ENCODE peak calls at places on chromosomes 3 and 15, in ten cellular contexts. One of them, this sample, is unnamed.

GRCh38 chr3:38283810-38284775 is 2.0 kb downstream of the SLC22A14 start:
- DNase-seq in NCI-H1105 treated with DMSO at 0.1 percent for 48 hours: no peak
- DNase-seq in WTC11: no peak
- DNase-seq in T-helper 17 cell: no peak
- DNase-seq in HEK293T: no peak
- DNase-seq in NCI-H1417 treated with DMSO at 0.1 percent for 48 hours: no peak
- DNase-seq in activated CD4-positive, alpha-beta T cell treated with anti-CD3 and anti-CD28 coated beads for 1 hour: no peak
- DNase-seq in HuH-7: no peak
- DNase-seq in GM12891: no peak
- DNase-seq in stimulated activated CD8-positive, alpha-beta memory T cell treated with anti-CD3 and anti-CD28 coated beads, Interleukin-2, amount 100 ng/mL, for 48 hours: no peak
- DNase-seq in this sample: no peak

GRCh38 chr3:13040381-13041074 is 32.7 kb downstream of the IQSEC1 start:
- DNase-seq in activated CD4-positive, alpha-beta T cell treated with anti-CD3 and anti-CD28 coated beads for 1 hour: no peak
- DNase-seq in GM12891: peak; percentile 82
- DNase-seq in WTC11: no peak
- DNase-seq in HuH-7: no peak
- DNase-seq in HEK293T: no peak
- DNase-seq in T-helper 17 cell: no peak
- DNase-seq in stimulated activated CD8-positive, alpha-beta memory T cell treated with anti-CD3 and anti-CD28 coated beads, Interleukin-2, amount 100 ng/mL, for 48 hours: peak; percentile 34
- DNase-seq in NCI-H1105 treated with DMSO at 0.1 percent for 48 hours: no peak
- DNase-seq in NCI-H1417 treated with DMSO at 0.1 percent for 48 hours: no peak
- DNase-seq in this sample: no peak

GRCh38 chr3:128481438-128481942 is 11.5 kb downstream of the GATA2 start:
- DNase-seq in stimulated activated CD8-positive, alpha-beta memory T cell treated with anti-CD3 and anti-CD28 coated beads, Interleukin-2, amount 100 ng/mL, for 48 hours: no peak
- DNase-seq in HuH-7: no peak
- DNase-seq in NCI-H1417 treated with DMSO at 0.1 percent for 48 hours: no peak
- DNase-seq in T-helper 17 cell: no peak
- DNase-seq in activated CD4-positive, alpha-beta T cell treated with anti-CD3 and anti-CD28 coated beads for 1 hour: no peak
- DNase-seq in WTC11: no peak
- DNase-seq in HEK293T: no peak
- DNase-seq in GM12891: no peak
- DNase-seq in NCI-H1105 treated with DMSO at 0.1 percent for 48 hours: no peak
- DNase-seq in this sample: no peak

GRCh38 chr3:73685061-73685460 is 60.3 kb upstream of the PDZRN3 start:
- DNase-seq in T-helper 17 cell: no peak
- DNase-seq in HEK293T: no peak
- DNase-seq in NCI-H1417 treated with DMSO at 0.1 percent for 48 hours: no peak
- DNase-seq in HuH-7: no peak
- DNase-seq in WTC11: no peak
- DNase-seq in NCI-H1105 treated with DMSO at 0.1 percent for 48 hours: peak; percentile 79
- DNase-seq in stimulated activated CD8-positive, alpha-beta memory T cell treated with anti-CD3 and anti-CD28 coated beads, Interleukin-2, amount 100 ng/mL, for 48 hours: no peak
- DNase-seq in GM12891: no peak
- DNase-seq in activated CD4-positive, alpha-beta T cell treated with anti-CD3 and anti-CD28 coated beads for 1 hour: no peak
- DNase-seq in this sample: no peak

GRCh38 chr3:13853978-13854296 is 25.9 kb downstream of the WNT7A start:
- DNase-seq in HEK293T: no peak
- DNase-seq in GM12891: no peak
- DNase-seq in T-helper 17 cell: no peak
- DNase-seq in WTC11: no peak
- DNase-seq in NCI-H1105 treated with DMSO at 0.1 percent for 48 hours: no peak
- DNase-seq in HuH-7: no peak
- DNase-seq in activated CD4-positive, alpha-beta T cell treated with anti-CD3 and anti-CD28 coated beads for 1 hour: no peak
- DNase-seq in stimulated activated CD8-positive, alpha-beta memory T cell treated with anti-CD3 and anti-CD28 coated beads, Interleukin-2, amount 100 ng/mL, for 48 hours: no peak
- DNase-seq in NCI-H1417 treated with DMSO at 0.1 percent for 48 hours: no peak
- DNase-seq in this sample: no peak

GRCh38 chr15:25508369-25509002 is 69.7 kb upstream of the UBE3A start:
- DNase-seq in WTC11: no peak
- DNase-seq in activated CD4-positive, alpha-beta T cell treated with anti-CD3 and anti-CD28 coated beads for 1 hour: no peak
- DNase-seq in GM12891: no peak
- DNase-seq in NCI-H1105 treated with DMSO at 0.1 percent for 48 hours: peak; percentile 1
- DNase-seq in HuH-7: no peak
- DNase-seq in NCI-H1417 treated with DMSO at 0.1 percent for 48 hours: no peak
- DNase-seq in stimulated activated CD8-positive, alpha-beta memory T cell treated with anti-CD3 and anti-CD28 coated beads, Interleukin-2, amount 100 ng/mL, for 48 hours: no peak
- DNase-seq in T-helper 17 cell: no peak
- DNase-seq in HEK293T: peak; percentile 8
- DNase-seq in this sample: no peak

GRCh38 chr3:101873619-101874018 is 24.3 kb downstream of the NFKBIZ start:
- DNase-seq in NCI-H1417 treated with DMSO at 0.1 percent for 48 hours: no peak
- DNase-seq in HuH-7: no peak
- DNase-seq in stimulated activated CD8-positive, alpha-beta memory T cell treated with anti-CD3 and anti-CD28 coated beads, Interleukin-2, amount 100 ng/mL, for 48 hours: no peak
- DNase-seq in HEK293T: no peak
- DNase-seq in GM12891: no peak
- DNase-seq in T-helper 17 cell: no peak
- DNase-seq in activated CD4-positive, alpha-beta T cell treated with anti-CD3 and anti-CD28 coated beads for 1 hour: no peak
- DNase-seq in WTC11: no peak
- DNase-seq in NCI-H1105 treated with DMSO at 0.1 percent for 48 hours: no peak
- DNase-seq in this sample: no peak

GRCh38 chr3:31165399-31165860 is 271.0 kb upstream of the GADL1 start:
- DNase-seq in GM12891: no peak
- DNase-seq in HEK293T: peak; percentile 20
- DNase-seq in HuH-7: no peak
- DNase-seq in T-helper 17 cell: no peak
- DNase-seq in WTC11: no peak
- DNase-seq in NCI-H1417 treated with DMSO at 0.1 percent for 48 hours: no peak
- DNase-seq in activated CD4-positive, alpha-beta T cell treated with anti-CD3 and anti-CD28 coated beads for 1 hour: no peak
- DNase-seq in stimulated activated CD8-positive, alpha-beta memory T cell treated with anti-CD3 and anti-CD28 coated beads, Interleukin-2, amount 100 ng/mL, for 48 hours: no peak
- DNase-seq in NCI-H1105 treated with DMSO at 0.1 percent for 48 hours: no peak
- DNase-seq in this sample: no peak

GRCh38 chr3:129600348-129600747 is 6.1 kb downstream of the PLXND1 start:
- DNase-seq in WTC11: no peak
- DNase-seq in HuH-7: no peak
- DNase-seq in NCI-H1417 treated with DMSO at 0.1 percent for 48 hours: no peak
- DNase-seq in stimulated activated CD8-positive, alpha-beta memory T cell treated with anti-CD3 and anti-CD28 coated beads, Interleukin-2, amount 100 ng/mL, for 48 hours: no peak
- DNase-seq in activated CD4-positive, alpha-beta T cell treated with anti-CD3 and anti-CD28 coated beads for 1 hour: no peak
- DNase-seq in GM12891: no peak
- DNase-seq in HEK293T: no peak
- DNase-seq in T-helper 17 cell: no peak
- DNase-seq in NCI-H1105 treated with DMSO at 0.1 percent for 48 hours: no peak
- DNase-seq in this sample: no peak

GRCh38 chr3:46102780-46103130 is 75.5 kb upstream of the XCR1 start:
- DNase-seq in GM12891: no peak
- DNase-seq in NCI-H1417 treated with DMSO at 0.1 percent for 48 hours: no peak
- DNase-seq in HuH-7: no peak
- DNase-seq in WTC11: no peak
- DNase-seq in HEK293T: no peak
- DNase-seq in activated CD4-positive, alpha-beta T cell treated with anti-CD3 and anti-CD28 coated beads for 1 hour: no peak
- DNase-seq in NCI-H1105 treated with DMSO at 0.1 percent for 48 hours: no peak
- DNase-seq in T-helper 17 cell: no peak
- DNase-seq in stimulated activated CD8-positive, alpha-beta memory T cell treated with anti-CD3 and anti-CD28 coated beads, Interleukin-2, amount 100 ng/mL, for 48 hours: no peak
- DNase-seq in this sample: no peak

GRCh38 chr3:37861540-37862051 is at the start of gene CTDSPL:
- DNase-seq in HEK293T: peak; percentile 67
- DNase-seq in HuH-7: peak; percentile 78
- DNase-seq in NCI-H1417 treated with DMSO at 0.1 percent for 48 hours: no peak
- DNase-seq in NCI-H1105 treated with DMSO at 0.1 percent for 48 hours: peak; percentile 29
- DNase-seq in GM12891: peak; percentile 29
- DNase-seq in WTC11: peak; percentile 50
- DNase-seq in activated CD4-positive, alpha-beta T cell treated with anti-CD3 and anti-CD28 coated beads for 1 hour: no peak
- DNase-seq in stimulated activated CD8-positive, alpha-beta memory T cell treated with anti-CD3 and anti-CD28 coated beads, Interleukin-2, amount 100 ng/mL, for 48 hours: no peak
- DNase-seq in T-helper 17 cell: no peak
- DNase-seq in this sample: peak; percentile 28

GRCh38 chr3:1082024-1082633 is 10.7 kb upstream of the CNTN6 start:
- DNase-seq in activated CD4-positive, alpha-beta T cell treated with anti-CD3 and anti-CD28 coated beads for 1 hour: no peak
- DNase-seq in HEK293T: peak; percentile 14
- DNase-seq in NCI-H1105 treated with DMSO at 0.1 percent for 48 hours: peak; percentile 22
- DNase-seq in WTC11: no peak
- DNase-seq in NCI-H1417 treated with DMSO at 0.1 percent for 48 hours: no peak
- DNase-seq in HuH-7: peak; percentile 17
- DNase-seq in stimulated activated CD8-positive, alpha-beta memory T cell treated with anti-CD3 and anti-CD28 coated beads, Interleukin-2, amount 100 ng/mL, for 48 hours: no peak
- DNase-seq in GM12891: no peak
- DNase-seq in T-helper 17 cell: no peak
- DNase-seq in this sample: no peak

GRCh38 chr3:146747928-146748327 is 142.8 kb upstream of the PLSCR5 start:
- DNase-seq in activated CD4-positive, alpha-beta T cell treated with anti-CD3 and anti-CD28 coated beads for 1 hour: no peak
- DNase-seq in NCI-H1417 treated with DMSO at 0.1 percent for 48 hours: no peak
- DNase-seq in T-helper 17 cell: no peak
- DNase-seq in stimulated activated CD8-positive, alpha-beta memory T cell treated with anti-CD3 and anti-CD28 coated beads, Interleukin-2, amount 100 ng/mL, for 48 hours: no peak
- DNase-seq in NCI-H1105 treated with DMSO at 0.1 percent for 48 hours: peak; percentile 32
- DNase-seq in WTC11: no peak
- DNase-seq in HuH-7: peak; percentile 5
- DNase-seq in GM12891: no peak
- DNase-seq in HEK293T: no peak
- DNase-seq in this sample: no peak

This sample was measured in endothelial cell.